ENCODE peak calls at places on chromosomes 4 and X, in six cellular contexts. I is CD8-positive, alpha-beta memory T cell; E is suprapubic skin; Z is RWPE1; T is aorta; J is psoas muscle. S is an unnamed sample.

GRCh38 chrX:100591256-100592051 is 6.7 kb downstream of the TNMD start:
- DNase-seq in I (no peak), Z (no peak), E (no peak), J (peak), T (no peak), S (no peak)

GRCh38 chr4:89056292-89056952 is 563 bp downstream of the FAM13A start:
- DNase-seq in T (no peak), J (no peak), Z (no peak), E (no peak), I (no peak), S (no peak)

GRCh38 chr4:163672751-163673150 is 178.3 kb downstream of the TMA16 start:
- DNase-seq in E (no peak), Z (no peak), J (no peak), T (no peak), I (no peak), S (no peak)

GRCh38 chrX:143165778-143166177 is 140.1 kb downstream of the SPANXN4 start:
- DNase-seq in I (no peak), E (no peak), Z (no peak), T (no peak), J (no peak), S (no peak)

GRCh38 chr4:29717658-29718057 is 1002.5 kb upstream of the PCDH7 start:
- DNase-seq in J (no peak), T (no peak), I (no peak), Z (no peak), E (no peak), S (no peak)

GRCh38 chr4:48841045-48841827 is 10.3 kb downstream of the OCIAD1 start:
- DNase-seq in J (no peak), I (no peak), Z (no peak), E (no peak), T (no peak), S (no peak)

GRCh38 chr4:6444587-6444986 is 27.8 kb downstream of the PPP2R2C start:
- DNase-seq in T (peak), E (no peak), Z (no peak), J (no peak), I (no peak), S (no peak)

GRCh38 chr4:183557611-183558010 is 52.8 kb downstream of the ING2 start:
- DNase-seq in Z (no peak), T (no peak), I (no peak), J (no peak), E (no peak), S (no peak)

GRCh38 chr4:120770897-120771296 is 151.6 kb downstream of the PRDM5 start:
- DNase-seq in T (no peak), J (no peak), E (no peak), Z (no peak), I (no peak), S (no peak)

GRCh38 chr4:150229538-150229937 is 151.3 kb downstream of the DCLK2 start:
- DNase-seq in Z (peak), J (no peak), I (no peak), T (no peak), E (no peak), S (no peak)

GRCh38 chr4:3254302-3255131 is 5.6 kb downstream of the MSANTD1 start:
- DNase-seq in Z (no peak), T (peak), J (peak), I (no peak), E (peak), S (peak)

GRCh38 chrX:20361890-20362262 is 95.2 kb upstream of the RPS6KA3 start:
- DNase-seq in E (no peak), T (no peak), J (no peak), I (no peak), Z (peak), S (no peak)

GRCh38 chr4:13888112-13888511 is 260.6 kb upstream of the BOD1L1 start:
- DNase-seq in T (no peak), E (no peak), I (no peak), J (no peak), Z (peak), S (no peak)

GRCh38 chr4:119099227-119099910 is 36.3 kb upstream of the MYOZ2 start:
- DNase-seq in E (no peak), I (no peak), J (no peak), Z (no peak), T (no peak), S (no peak)

GRCh38 chrX:23332888-23333821 is 1.5 kb upstream of the PTCHD1 start:
- DNase-seq in Z (no peak), E (no peak), J (no peak), T (no peak), I (no peak), S (no peak)

GRCh38 chrX:132956421-132957210 is 1.8 kb downstream of the HS6ST2 start:
- DNase-seq in J (peak), T (peak), Z (peak), E (no peak), I (no peak), S (peak)

GRCh38 chr4:168484626-168485025 is 4.3 kb upstream of the DDX60L start:
- DNase-seq in T (no peak), I (no peak), Z (no peak), E (no peak), J (no peak), S (no peak)

GRCh38 chr4:128349921-128350320 is 62.3 kb upstream of the PGRMC2 start:
- DNase-seq in I (no peak), Z (no peak), E (no peak), J (no peak), T (no peak), S (no peak)

GRCh38 chrX:7027071-7027470 is 120.4 kb upstream of the STS start:
- DNase-seq in E (no peak), I (no peak), Z (no peak), J (no peak), T (no peak), S (no peak)

GRCh38 chr4:77465271-77465670 is 140.3 kb upstream of the CXCL13 start:
- DNase-seq in Z (peak), J (no peak), T (no peak), E (no peak), I (no peak), S (no peak)

GRCh38 chr4:183960912-183961569 is 55.9 kb downstream of the STOX2 start:
- DNase-seq in Z (no peak), I (no peak), J (no peak), E (no peak), T (no peak), S (no peak)

GRCh38 chr4:139711461-139711860 is 45.8 kb downstream of the MGST2 start:
- DNase-seq in J (no peak), I (no peak), Z (no peak), T (no peak), E (no peak), S (no peak)

GRCh38 chr4:111689214-111689613 is 456.0 kb upstream of the FAM241A start:
- DNase-seq in T (no peak), Z (no peak), J (no peak), I (no peak), E (peak), S (no peak)

GRCh38 chrX:36978886-36979285 is 29.3 kb upstream of the FAM47C start:
- DNase-seq in I (no peak), T (no peak), Z (no peak), E (no peak), J (no peak), S (no peak)

GRCh38 chr4:79181190-79181589 is 144.7 kb downstream of the NAA11 start:
- DNase-seq in Z (no peak), J (no peak), E (no peak), I (no peak), T (no peak), S (no peak)

GRCh38 chr4:41142946-41143720 is 71.2 kb downstream of the APBB2 start:
- DNase-seq in I (no peak), J (peak), E (peak), T (no peak), Z (peak), S (no peak)

GRCh38 chrX:23127586-23127985 is 127.8 kb downstream of the DDX53 start:
- DNase-seq in Z (no peak), E (no peak), T (no peak), J (no peak), I (no peak), S (no peak)

GRCh38 chrX:1480082-1480785 is 27.5 kb upstream of the ASMTL start:
- DNase-seq in E (peak), Z (no peak), J (no peak), I (no peak), T (no peak), S (peak)
- H3K27ac ChIP-seq in E (no peak), Z (no peak), J (no peak), I (no peak), T (no peak), S (no peak)

DNA sequence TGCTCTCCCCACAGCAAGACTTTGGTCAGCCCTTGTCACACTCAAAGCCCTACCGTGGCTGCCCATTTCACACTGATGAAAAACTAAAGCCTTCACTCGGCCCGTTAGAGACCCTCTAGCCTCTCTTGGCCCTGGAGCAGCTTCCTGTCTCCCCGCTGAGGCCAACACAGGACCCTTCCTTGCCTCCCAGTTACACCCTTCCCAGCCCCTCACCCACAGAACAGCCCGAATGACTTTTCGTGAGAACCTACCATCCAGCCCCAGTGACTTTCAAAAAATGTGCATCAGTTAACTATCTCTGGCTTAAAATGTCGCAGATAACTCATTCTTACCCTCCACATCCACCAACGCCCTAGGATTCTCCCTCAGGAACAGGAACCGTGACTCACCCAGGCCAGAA is 756 bp upstream of the TAF9B start:
- DNase-seq in Z (no peak), T (peak), E (no peak), J (no peak), I (no peak), S (no peak)
- H3K27ac ChIP-seq in Z (no peak), T (no peak), E (no peak), J (no peak), I (no peak), S (no peak)

GRCh38 chrX:72270316-72270866 is 6.7 kb downstream of the RPS4X start:
- DNase-seq in T (no peak), Z (no peak), I (no peak), J (no peak), E (no peak), S (no peak)

GRCh38 chrX:72271812-72272211 is 5.2 kb downstream of the RPS4X start:
- DNase-seq in I (no peak), Z (no peak), J (no peak), E (no peak), T (no peak), S (no peak)

GRCh38 chrX:72269671-72270251 is 7.3 kb downstream of the RPS4X start:
- DNase-seq in Z (no peak), E (no peak), I (no peak), T (no peak), J (no peak), S (no peak)

GRCh38 chrX:72271091-72271490 is 6.0 kb downstream of the RPS4X start:
- DNase-seq in J (no peak), I (no peak), E (no peak), Z (no peak), T (no peak), S (no peak)

GRCh38 chrX:72268601-72269365 is 8.3 kb downstream of the RPS4X start:
- DNase-seq in I (no peak), E (no peak), T (no peak), Z (no peak), J (no peak), S (no peak)
- H3K27ac ChIP-seq in I (no peak), E (no peak), T (no peak), Z (peak), J (peak), S (no peak)

GRCh38 chr4:74441744-74442143 is 3.2 kb upstream of the AREG start:
- DNase-seq in Z (peak), J (no peak), T (no peak), E (no peak), I (no peak), S (no peak)
- H3K27ac ChIP-seq in Z (peak), J (no peak), T (no peak), E (no peak), I (no peak), S (no peak)

GRCh38 chr4:8383451-8384160 is 56.9 kb downstream of the ACOX3 start:
- DNase-seq in E (no peak), Z (no peak), T (peak), I (no peak), J (peak), S (no peak)

GRCh38 chr4:8384397-8385060 is 56.0 kb downstream of the ACOX3 start:
- DNase-seq in Z (no peak), I (no peak), T (peak), J (no peak), E (no peak), S (no peak)

GRCh38 chr4:8386731-8387130 is 53.8 kb downstream of the ACOX3 start:
- DNase-seq in Z (no peak), I (no peak), J (peak), E (no peak), T (no peak), S (no peak)

GRCh38 chr4:8385611-8386010 is 54.9 kb downstream of the ACOX3 start:
- DNase-seq in I (no peak), E (no peak), Z (no peak), T (no peak), J (peak), S (no peak)

GRCh38 chr4:8385106-8385505 is 55.4 kb downstream of the ACOX3 start:
- DNase-seq in E (no peak), I (no peak), J (no peak), T (no peak), Z (no peak), S (no peak)
- H3K27ac ChIP-seq in E (no peak), I (no peak), J (no peak), T (no peak), Z (no peak), S (no peak)

GRCh38 chr4:69098470-69098869 is 2.2 kb downstream of the UGT2B7 start:
- DNase-seq in I (no peak), E (no peak), T (no peak), J (no peak), Z (no peak), S (no peak)

GRCh38 chr4:69096810-69097209 is 536 bp downstream of the UGT2B7 start:
- DNase-seq in I (no peak), T (no peak), E (no peak), J (no peak), Z (no peak), S (no peak)

GRCh38 chr4:69095301-69095731 is 958 bp upstream of the UGT2B7 start:
- DNase-seq in E (no peak), I (no peak), J (no peak), T (no peak), Z (peak), S (no peak)

GRCh38 chr4:69093681-69094080 is 2.6 kb upstream of the UGT2B7 start:
- DNase-seq in J (no peak), Z (no peak), E (no peak), I (no peak), T (no peak), S (no peak)

GRCh38 chr4:69096111-69096656 is at the start of gene UGT2B7:
- DNase-seq in Z (peak), I (no peak), T (no peak), J (no peak), E (no peak), S (no peak)
- H3K27ac ChIP-seq in Z (no peak), I (no peak), T (no peak), J (no peak), E (no peak), S (no peak)

GRCh38 chrX:13840121-13840520 is 23.2 kb upstream of the GPM6B start:
- DNase-seq in I (no peak), T (no peak), Z (no peak), J (no peak), E (no peak), S (no peak)

GRCh38 chrX:13837290-13837745 is 20.4 kb upstream of the GPM6B start:
- DNase-seq in J (no peak), I (no peak), Z (no peak), T (no peak), E (no peak), S (no peak)

GRCh38 chrX:13834316-13834715 is 17.4 kb upstream of the GPM6B start:
- DNase-seq in I (no peak), J (no peak), T (no peak), E (no peak), Z (no peak), S (no peak)

GRCh38 chrX:13835825-13836224 is 18.9 kb upstream of the GPM6B start:
- DNase-seq in E (no peak), I (no peak), T (no peak), Z (no peak), J (no peak), S (no peak)

DNA sequence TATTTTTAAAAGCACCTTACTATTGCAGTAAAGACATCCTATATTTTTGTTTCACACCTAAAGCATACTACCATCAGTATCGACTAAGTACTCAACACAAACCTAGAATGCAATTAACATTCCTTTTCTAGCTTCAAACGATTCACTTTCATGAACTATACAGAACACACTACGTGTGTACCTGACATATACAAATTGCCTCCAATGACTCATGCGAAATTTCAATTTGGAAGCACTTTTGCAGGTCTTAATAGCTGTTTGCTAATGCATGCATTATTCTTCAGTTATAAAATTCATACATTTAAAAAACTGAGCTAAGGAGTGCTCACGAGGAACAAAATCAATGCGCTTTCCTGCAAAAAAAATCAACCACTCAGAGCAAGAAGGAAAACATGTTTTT is 19.7 kb upstream of the GPM6B start:
- DNase-seq in I (no peak), J (no peak), E (no peak), Z (no peak), T (no peak), S (no peak)
- H3K27ac ChIP-seq in I (no peak), J (no peak), E (no peak), Z (no peak), T (no peak), S (no peak)